ENCODE peak calls at places on chromosomes 11 and 22, in nine cellular contexts. One of them, this sample, is unnamed.

GRCh38 chr11:61164610-61165424 is 3.6 kb upstream of the VPS37C start:
- DNase-seq in neuronal stem cell: no peak
- DNase-seq in endodermal cell: no peak
- DNase-seq in mesendoderm: peak; percentile 39
- DNase-seq in fibroblast of lung: no peak
- DNase-seq in neural progenitor cell: no peak
- DNase-seq in PC-3: no peak
- DNase-seq in IMR-90: no peak
- DNase-seq in Karpas-422: no peak
- DNase-seq in this sample: no peak

GRCh38 chr11:83070044-83070877 is 1.4 kb downstream of the RAB30 start:
- DNase-seq in IMR-90: peak; percentile 60
- DNase-seq in PC-3: peak; percentile 84
- DNase-seq in neuronal stem cell: peak; percentile 26
- DNase-seq in mesendoderm: peak; percentile 85
- DNase-seq in endodermal cell: peak; percentile 67
- DNase-seq in neural progenitor cell: peak; percentile 44
- DNase-seq in fibroblast of lung: peak; percentile 81
- DNase-seq in Karpas-422: no peak
- DNase-seq in this sample: peak; percentile 57

GRCh38 chr22:36103891-36104290 is 56.7 kb downstream of the APOL3 start:
- DNase-seq in neuronal stem cell: no peak
- DNase-seq in endodermal cell: no peak
- DNase-seq in fibroblast of lung: no peak
- DNase-seq in mesendoderm: no peak
- DNase-seq in PC-3: no peak
- DNase-seq in Karpas-422: no peak
- DNase-seq in neural progenitor cell: no peak
- DNase-seq in IMR-90: no peak
- DNase-seq in this sample: no peak

GRCh38 chr11:8259316-8259995 is 4.2 kb downstream of the LMO1 start:
- DNase-seq in PC-3: no peak
- DNase-seq in mesendoderm: no peak
- DNase-seq in neuronal stem cell: no peak
- DNase-seq in IMR-90: no peak
- DNase-seq in neural progenitor cell: no peak
- DNase-seq in fibroblast of lung: no peak
- DNase-seq in endodermal cell: no peak
- DNase-seq in Karpas-422: no peak
- DNase-seq in this sample: no peak

GRCh38 chr11:118907749-118908106 is 18.0 kb downstream of the BCL9L start:
- DNase-seq in endodermal cell: peak; percentile 74
- DNase-seq in fibroblast of lung: no peak
- DNase-seq in IMR-90: no peak
- DNase-seq in Karpas-422: no peak
- DNase-seq in neuronal stem cell: no peak
- DNase-seq in neural progenitor cell: peak; percentile 64
- DNase-seq in PC-3: no peak
- DNase-seq in mesendoderm: peak; percentile 79
- DNase-seq in this sample: no peak

GRCh38 chr11:61913699-61914395 is 3.5 kb downstream of the RAB3IL1 start:
- DNase-seq in PC-3: no peak
- DNase-seq in Karpas-422: no peak
- DNase-seq in neural progenitor cell: no peak
- DNase-seq in IMR-90: no peak
- DNase-seq in mesendoderm: no peak
- DNase-seq in neuronal stem cell: no peak
- DNase-seq in fibroblast of lung: no peak
- DNase-seq in endodermal cell: no peak
- DNase-seq in this sample: no peak

GRCh38 chr11:87295237-87295636 is 257.5 kb downstream of the TMEM135 start:
- DNase-seq in PC-3: no peak
- DNase-seq in fibroblast of lung: no peak
- DNase-seq in Karpas-422: peak; percentile 100
- DNase-seq in endodermal cell: no peak
- DNase-seq in mesendoderm: no peak
- DNase-seq in neuronal stem cell: no peak
- DNase-seq in neural progenitor cell: no peak
- DNase-seq in IMR-90: no peak
- DNase-seq in this sample: no peak

GRCh38 chr22:43399338-43399979 is 12.4 kb upstream of the MPPED1 start:
- DNase-seq in neural progenitor cell: no peak
- DNase-seq in neuronal stem cell: no peak
- DNase-seq in IMR-90: no peak
- DNase-seq in PC-3: no peak
- DNase-seq in endodermal cell: no peak
- DNase-seq in fibroblast of lung: no peak
- DNase-seq in mesendoderm: no peak
- DNase-seq in Karpas-422: peak; percentile 65
- DNase-seq in this sample: no peak

GRCh38 chr11:75031771-75032549 is 43.2 kb downstream of the NEU3 start:
- DNase-seq in neuronal stem cell: peak; percentile 56
- DNase-seq in PC-3: peak; percentile 84
- DNase-seq in Karpas-422: peak; percentile 87
- DNase-seq in mesendoderm: peak; percentile 88
- DNase-seq in neural progenitor cell: peak; percentile 81
- DNase-seq in IMR-90: peak; percentile 78
- DNase-seq in fibroblast of lung: peak; percentile 66
- DNase-seq in endodermal cell: peak; percentile 96
- DNase-seq in this sample: peak; percentile 66

GRCh38 chr11:68893282-68893681 is 10.3 kb downstream of the MRPL21 start:
- DNase-seq in fibroblast of lung: no peak
- DNase-seq in neural progenitor cell: no peak
- DNase-seq in mesendoderm: no peak
- DNase-seq in neuronal stem cell: no peak
- DNase-seq in endodermal cell: no peak
- DNase-seq in Karpas-422: no peak
- DNase-seq in IMR-90: no peak
- DNase-seq in PC-3: no peak
- DNase-seq in this sample: no peak

GRCh38 chr22:27370281-27370680 is 431.3 kb downstream of the MN1 start:
- DNase-seq in Karpas-422: peak; percentile 87
- DNase-seq in neuronal stem cell: no peak
- DNase-seq in fibroblast of lung: no peak
- DNase-seq in PC-3: no peak
- DNase-seq in endodermal cell: no peak
- DNase-seq in IMR-90: no peak
- DNase-seq in mesendoderm: peak; percentile 38
- DNase-seq in neural progenitor cell: no peak
- DNase-seq in this sample: no peak

GRCh38 chr11:27977031-27977430 is 130.9 kb downstream of the KIF18A start:
- DNase-seq in fibroblast of lung: no peak
- DNase-seq in neural progenitor cell: no peak
- DNase-seq in mesendoderm: peak; percentile 7
- DNase-seq in neuronal stem cell: no peak
- DNase-seq in endodermal cell: no peak
- DNase-seq in IMR-90: peak; percentile 17
- DNase-seq in PC-3: peak; percentile 75
- DNase-seq in Karpas-422: no peak
- DNase-seq in this sample: no peak

GRCh38 chr11:114399903-114400221 is 449 bp downstream of the C11orf71 start:
- DNase-seq in mesendoderm: peak; percentile 92
- DNase-seq in PC-3: no peak
- DNase-seq in neural progenitor cell: peak; percentile 85
- DNase-seq in endodermal cell: peak; percentile 91
- DNase-seq in neuronal stem cell: no peak
- DNase-seq in IMR-90: no peak
- DNase-seq in Karpas-422: peak; percentile 72
- DNase-seq in fibroblast of lung: no peak
- DNase-seq in this sample: peak; percentile 27

GRCh38 chr11:1538153-1538552 is 33.9 kb downstream of the DUSP8 start:
- DNase-seq in PC-3: no peak
- DNase-seq in mesendoderm: no peak
- DNase-seq in neuronal stem cell: no peak
- DNase-seq in fibroblast of lung: no peak
- DNase-seq in Karpas-422: no peak
- DNase-seq in neural progenitor cell: no peak
- DNase-seq in IMR-90: no peak
- DNase-seq in endodermal cell: no peak
- DNase-seq in this sample: no peak

GRCh38 chr22:28600546-28601143 is 79.0 kb downstream of the TTC28 start:
- DNase-seq in Karpas-422: peak; percentile 84
- DNase-seq in mesendoderm: peak; percentile 52
- DNase-seq in fibroblast of lung: peak; percentile 82
- DNase-seq in IMR-90: peak; percentile 72
- DNase-seq in endodermal cell: no peak
- DNase-seq in PC-3: peak; percentile 70
- DNase-seq in neuronal stem cell: peak; percentile 11
- DNase-seq in neural progenitor cell: peak; percentile 59
- DNase-seq in this sample: no peak

GRCh38 chr11:113048820-113049555 is 87.8 kb downstream of the NCAM1 start:
- DNase-seq in Karpas-422: no peak
- DNase-seq in neuronal stem cell: no peak
- DNase-seq in neural progenitor cell: no peak
- DNase-seq in mesendoderm: no peak
- DNase-seq in fibroblast of lung: peak; percentile 54
- DNase-seq in endodermal cell: no peak
- DNase-seq in IMR-90: no peak
- DNase-seq in PC-3: peak; percentile 31
- DNase-seq in this sample: no peak

GRCh38 chr22:23892130-23892529 is 2.1 kb upstream of the MIF start:
- DNase-seq in fibroblast of lung: no peak
- DNase-seq in PC-3: no peak
- DNase-seq in neuronal stem cell: no peak
- DNase-seq in endodermal cell: no peak
- DNase-seq in Karpas-422: no peak
- DNase-seq in IMR-90: no peak
- DNase-seq in neural progenitor cell: no peak
- DNase-seq in mesendoderm: no peak
- DNase-seq in this sample: no peak

GRCh38 chr11:119540370-119541125 is 117.6 kb upstream of the THY1 start:
- DNase-seq in IMR-90: no peak
- DNase-seq in neural progenitor cell: no peak
- DNase-seq in endodermal cell: peak; percentile 40
- DNase-seq in neuronal stem cell: no peak
- DNase-seq in Karpas-422: no peak
- DNase-seq in mesendoderm: no peak
- DNase-seq in PC-3: no peak
- DNase-seq in fibroblast of lung: no peak
- DNase-seq in this sample: no peak

GRCh38 chr22:19036523-19037273 is 85.5 kb downstream of the DGCR2 start:
- DNase-seq in endodermal cell: peak; percentile 68
- DNase-seq in mesendoderm: peak; percentile 44
- DNase-seq in neural progenitor cell: no peak
- DNase-seq in IMR-90: peak; percentile 11
- DNase-seq in Karpas-422: no peak
- DNase-seq in PC-3: no peak
- DNase-seq in fibroblast of lung: peak; percentile 12
- DNase-seq in neuronal stem cell: no peak
- DNase-seq in this sample: no peak

GRCh38 chr11:1906146-1906545 is 13.4 kb upstream of the TNNT3 start:
- DNase-seq in mesendoderm: no peak
- DNase-seq in neuronal stem cell: no peak
- DNase-seq in fibroblast of lung: no peak
- DNase-seq in Karpas-422: no peak
- DNase-seq in IMR-90: no peak
- DNase-seq in neural progenitor cell: no peak
- DNase-seq in endodermal cell: no peak
- DNase-seq in PC-3: no peak
- DNase-seq in this sample: no peak

GRCh38 chr11:31817621-31818493 is 6.7 kb upstream of the PAX6 start:
- DNase-seq in mesendoderm: peak; percentile 51
- DNase-seq in neuronal stem cell: peak; percentile 38
- DNase-seq in IMR-90: no peak
- DNase-seq in neural progenitor cell: peak; percentile 79
- DNase-seq in endodermal cell: peak; percentile 87
- DNase-seq in Karpas-422: no peak
- DNase-seq in fibroblast of lung: no peak
- DNase-seq in PC-3: no peak
- DNase-seq in this sample: no peak

GRCh38 chr11:11871991-11872401 is 30.2 kb downstream of the USP47 start:
- DNase-seq in fibroblast of lung: no peak
- DNase-seq in mesendoderm: peak; percentile 71
- DNase-seq in neuronal stem cell: no peak
- DNase-seq in PC-3: no peak
- DNase-seq in endodermal cell: no peak
- DNase-seq in IMR-90: no peak
- DNase-seq in neural progenitor cell: no peak
- DNase-seq in Karpas-422: no peak
- DNase-seq in this sample: no peak
- H3K4me3 ChIP-seq in fibroblast of lung: no peak overlapping the region
- H3K4me3 ChIP-seq in mesendoderm: no peak overlapping the region
- H3K4me3 ChIP-seq in neuronal stem cell: no peak overlapping the region
- H3K4me3 ChIP-seq in PC-3: no peak overlapping the region
- H3K4me3 ChIP-seq in endodermal cell: no peak overlapping the region
- H3K4me3 ChIP-seq in IMR-90: no peak overlapping the region
- H3K4me3 ChIP-seq in neural progenitor cell: no peak overlapping the region
- H3K4me3 ChIP-seq in Karpas-422: no peak overlapping the region
- H3K4me3 ChIP-seq in this sample: no peak overlapping the region

GRCh38 chr11:121802542-121802941 is 313.5 kb downstream of the BLID start:
- DNase-seq in fibroblast of lung: peak; percentile 79
- DNase-seq in PC-3: no peak
- DNase-seq in neural progenitor cell: peak; percentile 43
- DNase-seq in Karpas-422: no peak
- DNase-seq in endodermal cell: peak; percentile 67
- DNase-seq in neuronal stem cell: no peak
- DNase-seq in mesendoderm: peak; percentile 58
- DNase-seq in IMR-90: peak; percentile 19
- DNase-seq in this sample: no peak
- H3K27me3 ChIP-seq in fibroblast of lung: no peaks in the 10 kb centered on the region
- H3K27me3 ChIP-seq in PC-3: no peaks in the 10 kb centered on the region
- H3K27me3 ChIP-seq in neural progenitor cell: no peaks in the 10 kb centered on the region
- H3K27me3 ChIP-seq in Karpas-422: no peaks in the 10 kb centered on the region
- H3K27me3 ChIP-seq in endodermal cell: no peaks in the 10 kb centered on the region
- H3K27me3 ChIP-seq in neuronal stem cell: no peaks in the 10 kb centered on the region
- H3K27me3 ChIP-seq in mesendoderm: no peaks in the 10 kb centered on the region
- H3K27me3 ChIP-seq in IMR-90: no peaks in the 10 kb centered on the region
- H3K27me3 ChIP-seq in this sample: no peaks in the 10 kb centered on the region

GRCh38 chr11:65298131-65298535 is 16.5 kb upstream of the CDC42EP2 start:
- DNase-seq in IMR-90: peak; percentile 78
- DNase-seq in PC-3: no peak
- DNase-seq in neuronal stem cell: no peak
- DNase-seq in endodermal cell: no peak
- DNase-seq in mesendoderm: no peak
- DNase-seq in fibroblast of lung: peak; percentile 97
- DNase-seq in Karpas-422: no peak
- DNase-seq in neural progenitor cell: no peak
- DNase-seq in this sample: no peak
- H3K9ac ChIP-seq in IMR-90: peak overlapping the region; percentile 4
- H3K9ac ChIP-seq in PC-3: no peak overlapping the region
- H3K9ac ChIP-seq in neuronal stem cell: peak overlapping the region; percentile 50
- H3K9ac ChIP-seq in endodermal cell: no peak overlapping the region
- H3K9ac ChIP-seq in mesendoderm: no peak overlapping the region
- H3K9ac ChIP-seq in fibroblast of lung: peak overlapping the region; percentile 57
- H3K9ac ChIP-seq in Karpas-422: no peak overlapping the region
- H3K9ac ChIP-seq in neural progenitor cell: no peak overlapping the region
- H3K9ac ChIP-seq in this sample: no peak overlapping the region

DNA sequence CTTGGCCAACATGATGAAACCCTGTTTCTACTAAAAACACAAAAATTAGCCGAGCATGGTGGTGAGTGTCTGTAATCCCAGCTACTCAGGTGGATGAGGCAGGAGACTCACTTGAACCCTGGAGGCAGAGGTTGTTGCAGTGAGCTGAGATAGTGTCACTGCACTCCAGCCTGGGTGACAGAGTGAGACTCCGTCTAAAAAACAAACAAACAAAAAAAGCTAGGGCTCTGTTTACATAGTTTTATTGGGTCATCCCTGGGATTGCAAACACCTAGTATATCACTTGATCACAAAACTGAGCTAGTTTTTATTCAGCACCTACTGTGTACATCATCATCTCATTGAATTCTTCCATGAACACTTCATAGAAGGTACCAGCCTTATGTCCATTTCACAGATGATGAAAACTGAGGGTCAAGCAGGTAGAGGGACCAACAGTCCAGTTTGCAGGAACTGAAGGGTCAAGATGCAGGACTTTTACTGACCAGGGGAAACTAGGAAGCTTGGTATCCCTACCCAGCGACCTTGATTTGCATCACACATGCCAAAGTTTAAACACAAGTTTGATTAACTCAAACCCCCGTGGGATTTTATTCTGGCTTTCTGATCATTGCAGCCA is 9.2 kb upstream of the MRTFA start:
- DNase-seq in mesendoderm: no peak
- DNase-seq in endodermal cell: no peak
- DNase-seq in fibroblast of lung: no peak
- DNase-seq in neural progenitor cell: no peak
- DNase-seq in IMR-90: no peak
- DNase-seq in PC-3: no peak
- DNase-seq in Karpas-422: no peak
- DNase-seq in neuronal stem cell: no peak
- DNase-seq in this sample: no peak
- H3K4me3 ChIP-seq in mesendoderm: no peak overlapping the region
- H3K4me3 ChIP-seq in endodermal cell: no peak overlapping the region
- H3K4me3 ChIP-seq in fibroblast of lung: no peak overlapping the region
- H3K4me3 ChIP-seq in neural progenitor cell: no peak overlapping the region
- H3K4me3 ChIP-seq in IMR-90: no peak overlapping the region
- H3K4me3 ChIP-seq in PC-3: no peak overlapping the region
- H3K4me3 ChIP-seq in Karpas-422: no peak overlapping the region
- H3K4me3 ChIP-seq in neuronal stem cell: no peak overlapping the region
- H3K4me3 ChIP-seq in this sample: no peak overlapping the region

This sample was measured in NT2/D1.